ENCODE peak calls at places on chromosome 7, in nine cellular contexts. R is activated B cell treated with CpG ODN at 0.5 μM for 24 hours; N is astrocyte of the cerebellum; L is CD4-positive, alpha-beta T cell; W is MM.1S; H is thyroid gland; O is fibroblast of lung; X is fibroblast of the aortic adventitia; G is neural crest cell. M is an unnamed sample.

GRCh38 chr7:44538798-44539668 is 2.1 kb downstream of the NPC1L1 start:
- DNase-seq in R (no peak), N (no peak), L (no peak), W (no peak), H (no peak), O (no peak), X (no peak), G (no peak), M (no peak)

GRCh38 chr7:3107228-3107763 is 63.6 kb upstream of the CARD11 start:
- DNase-seq in R (no peak), N (no peak), L (no peak), W (no peak), H (no peak), O (no peak), X (no peak), G (no peak), M (no peak)

GRCh38 chr7:2760098-2760889 is 72.3 kb downstream of the AMZ1 start:
- DNase-seq in R (no peak), N (no peak), L (no peak), W (no peak), H (no peak), O (peak; percentile 52), X (peak; percentile 36), G (peak; percentile 28), M (no peak)

GRCh38 chr7:95608344-95609173 is 12.2 kb upstream of the PDK4 start:
- DNase-seq in R (peak; percentile 49), N (peak; percentile 63), L (no peak), W (peak; percentile 88), H (peak; percentile 94), O (peak; percentile 100), X (peak; percentile 90), G (peak; percentile 45), M (peak; percentile 70)

GRCh38 chr7:54541941-54542618 is at the start of gene VSTM2A:
- DNase-seq in R (no peak), N (no peak), L (no peak), W (no peak), H (peak; percentile 6), O (no peak), X (no peak), G (peak; percentile 53), M (peak; percentile 64)

GRCh38 chr7:83427929-83428328 is 221.0 kb downstream of the SEMA3E start:
- DNase-seq in R (no peak), N (peak; percentile 89), L (no peak), W (peak; percentile 41), H (no peak), O (no peak), X (no peak), G (no peak), M (no peak)

GRCh38 chr7:23450518-23450917 is 19.8 kb downstream of the IGF2BP3 start:
- DNase-seq in R (no peak), N (no peak), L (no peak), W (no peak), H (no peak), O (no peak), X (no peak), G (no peak), M (no peak)

GRCh38 chr7:71389976-71390375 is 258.0 kb downstream of the GALNT17 start:
- DNase-seq in R (no peak), N (no peak), L (no peak), W (no peak), H (no peak), O (no peak), X (no peak), G (no peak), M (no peak)

GRCh38 chr7:32088336-32088975 is 18.2 kb upstream of the PDE1C start:
- DNase-seq in R (no peak), N (no peak), L (no peak), W (no peak), H (no peak), O (no peak), X (no peak), G (no peak), M (no peak)

GRCh38 chr7:32092346-32092745 is 22.1 kb upstream of the PDE1C start:
- DNase-seq in R (no peak), N (no peak), L (no peak), W (no peak), H (no peak), O (no peak), X (no peak), G (no peak), M (no peak)

GRCh38 chr7:32089256-32089655 is 19.0 kb upstream of the PDE1C start:
- DNase-seq in R (no peak), N (no peak), L (no peak), W (no peak), H (no peak), O (no peak), X (no peak), G (no peak), M (no peak)

GRCh38 chr7:32091608-32092210 is 21.5 kb upstream of the PDE1C start:
- DNase-seq in R (no peak), N (no peak), L (no peak), W (no peak), H (no peak), O (no peak), X (no peak), G (no peak), M (no peak)

DNA sequence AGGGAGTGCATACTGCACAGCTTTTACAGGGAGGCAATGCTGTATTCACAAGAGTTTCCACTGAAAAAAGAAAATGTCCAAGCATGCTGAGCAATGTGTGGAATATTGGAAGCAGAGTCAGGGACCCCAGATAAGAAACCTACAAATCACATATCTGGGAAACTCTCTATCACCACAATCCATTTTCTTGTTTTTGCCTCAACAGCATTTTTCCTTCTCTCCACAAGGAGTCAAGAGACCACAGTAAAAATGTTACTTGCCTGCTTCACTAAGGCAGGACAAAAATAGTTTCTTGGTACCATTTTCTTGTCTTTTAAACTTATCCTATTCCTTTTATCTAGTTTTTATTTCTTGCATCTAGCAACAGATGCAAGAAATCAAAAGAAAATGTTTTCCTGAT is 19.5 kb upstream of the PDE1C start:
- DNase-seq in R (no peak), N (no peak), L (no peak), W (no peak), H (no peak), O (no peak), X (peak; percentile 35), G (no peak), M (no peak)
- TF ChIP-seq CTCF in R (no peak), N (no peak), L (no peak), W (no peak), H (no peak), O (no peak), X (peak; percentile 20), G (no peak), M (no peak)

GRCh38 chr7:129828078-129828762 is 124.5 kb downstream of the UBE2H start:
- DNase-seq in R (no peak), N (no peak), L (no peak), W (no peak), H (no peak), O (no peak), X (no peak), G (no peak), M (no peak)

GRCh38 chr7:129824291-129825004 is 128.3 kb downstream of the UBE2H start:
- DNase-seq in R (peak; percentile 20), N (no peak), L (peak; percentile 12), W (no peak), H (no peak), O (no peak), X (no peak), G (no peak), M (no peak)

GRCh38 chr7:129827467-129827990 is 125.2 kb downstream of the UBE2H start:
- DNase-seq in R (no peak), N (no peak), L (no peak), W (no peak), H (no peak), O (no peak), X (no peak), G (no peak), M (no peak)

GRCh38 chr7:129825554-129826267 is 127.0 kb downstream of the UBE2H start:
- DNase-seq in R (peak; percentile 94), N (no peak), L (peak; percentile 74), W (peak; percentile 90), H (peak; percentile 90), O (peak; percentile 59), X (peak; percentile 57), G (peak; percentile 95), M (peak; percentile 94)

DNA sequence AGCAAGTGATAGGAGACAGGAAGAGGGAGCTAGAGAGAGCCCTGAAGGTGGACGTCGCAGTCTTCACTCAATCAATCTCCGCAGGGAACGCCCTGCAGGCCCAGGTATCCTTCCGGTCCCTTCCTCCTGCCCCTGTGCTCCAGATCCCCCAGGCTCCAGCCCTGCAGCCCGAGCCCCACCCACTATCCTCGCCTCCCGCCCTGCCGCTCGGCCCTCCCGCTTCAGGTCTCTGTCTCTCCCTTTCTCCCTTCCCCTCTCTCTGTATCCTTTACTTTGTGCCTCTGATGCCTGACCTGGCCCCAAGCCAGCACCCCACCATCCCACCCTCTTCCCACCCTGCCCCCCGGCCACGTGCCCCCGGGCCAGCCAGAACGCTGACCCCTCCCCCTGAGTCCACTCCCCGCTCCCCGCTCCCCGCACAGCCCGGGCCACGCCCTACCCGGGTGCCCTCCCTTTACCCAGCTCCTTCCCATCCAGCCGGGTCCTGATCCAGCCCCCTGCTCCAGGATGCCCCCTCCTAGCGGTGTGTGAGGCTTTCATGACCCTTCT is 127.7 kb downstream of the UBE2H start:
- DNase-seq in R (no peak), N (no peak), L (peak; percentile 32), W (peak; percentile 80), H (peak; percentile 64), O (peak; percentile 37), X (peak; percentile 31), G (peak; percentile 31), M (peak; percentile 48)
- TF ChIP-seq CTCF in R (no peak), N (peak; percentile 50), L (no peak), W (peak; percentile 49), H (no peak), O (peak; percentile 46), X (no peak), G (no peak), M (peak; percentile 29)

GRCh38 chr7:112359086-112359485 is 91.2 kb upstream of the IFRD1 start:
- DNase-seq in R (no peak), N (no peak), L (no peak), W (no peak), H (no peak), O (no peak), X (no peak), G (no peak), M (no peak)

GRCh38 chr7:112360681-112361080 is 89.6 kb upstream of the IFRD1 start:
- DNase-seq in R (no peak), N (no peak), L (no peak), W (no peak), H (no peak), O (no peak), X (no peak), G (no peak), M (no peak)

GRCh38 chr7:112358456-112358855 is 91.8 kb upstream of the IFRD1 start:
- DNase-seq in R (no peak), N (no peak), L (no peak), W (no peak), H (no peak), O (no peak), X (no peak), G (no peak), M (no peak)

GRCh38 chr7:112361154-112361553 is 89.1 kb upstream of the IFRD1 start:
- DNase-seq in R (no peak), N (no peak), L (no peak), W (no peak), H (peak; percentile 22), O (no peak), X (no peak), G (no peak), M (no peak)

DNA sequence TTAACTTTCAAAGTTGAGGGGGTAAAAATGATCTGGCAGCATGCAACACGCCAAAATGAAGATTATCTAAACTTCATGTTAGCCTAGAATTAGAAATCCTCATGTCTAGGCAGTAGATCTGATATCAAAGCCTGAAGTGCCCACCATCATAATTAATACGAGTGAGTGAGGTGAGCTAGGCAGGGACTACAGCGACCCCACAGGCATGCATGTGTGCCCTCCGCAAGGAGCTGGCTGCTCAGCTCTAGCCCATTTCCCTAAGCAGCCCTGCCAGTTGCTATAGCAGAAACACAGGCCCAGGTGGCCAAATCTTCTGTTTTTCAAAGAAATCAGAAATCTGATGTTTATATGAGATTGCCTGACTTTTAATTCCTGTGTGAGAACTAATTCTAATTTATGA is 93.1 kb upstream of the IFRD1 start:
- DNase-seq in R (no peak), N (no peak), L (no peak), W (no peak), H (no peak), O (no peak), X (no peak), G (no peak), M (no peak)
- TF ChIP-seq CTCF in R (no peak), N (no peak), L (no peak), W (no peak), H (no peak), O (no peak), X (no peak), G (no peak), M (peak; percentile 19)

DNA sequence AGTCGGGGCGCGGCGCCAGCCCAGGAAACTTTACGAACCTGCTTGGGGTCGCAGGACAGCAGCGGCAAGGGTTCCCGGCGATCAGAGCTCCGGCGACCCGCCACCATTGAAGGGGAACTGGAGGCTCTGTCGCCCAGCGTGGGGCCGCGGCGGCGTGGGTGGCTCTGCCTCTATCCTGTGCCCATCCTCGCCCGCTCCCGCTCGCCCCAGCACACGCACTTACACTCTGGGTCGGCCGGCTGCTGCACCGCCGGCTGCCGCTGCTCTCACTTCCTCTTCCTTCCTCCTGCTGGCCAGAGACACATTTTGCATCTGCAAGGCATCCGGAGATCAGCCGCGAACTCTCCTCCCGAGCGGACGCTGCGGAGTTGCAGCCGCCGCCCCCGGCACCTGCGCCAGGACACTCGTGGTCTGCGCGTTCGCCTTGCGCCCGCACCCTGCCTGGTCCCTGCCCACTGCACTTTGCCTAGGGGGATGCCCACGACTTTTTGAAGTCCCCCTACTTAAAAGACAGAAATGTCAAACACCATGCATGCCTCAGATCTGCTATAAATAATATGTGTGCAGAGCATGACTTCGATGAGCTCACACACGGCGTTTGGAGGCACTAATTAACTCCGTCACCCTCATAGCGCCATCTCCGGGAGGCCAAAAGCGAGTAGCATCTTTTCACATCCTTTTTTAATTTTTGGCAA is at the start of gene ELMO1:
- DNase-seq in R (peak; percentile 81), N (peak; percentile 6), L (peak; percentile 75), W (peak; percentile 91), H (peak; percentile 79), O (peak; percentile 50), X (peak; percentile 13), G (peak; percentile 63), M (peak; percentile 58)
- TF ChIP-seq CTCF in R (no peak), N (peak; percentile 49), L (peak; percentile 65), W (peak; percentile 40), H (peak; percentile 61), O (peak; percentile 42), X (peak; percentile 40), G (peak; percentile 64), M (peak; percentile 57)

M was measured in progenitor cell of endocrine pancreas.